ENCODE peak calls at places on chromosome 18, in six cellular contexts. C, D, W, M, R and E are unnamed samples. For H3K9me3, the result is how much of the 10 kb centered on the place peaks cover.

GRCh38 chr18:69956655-69957054 is 9.0 kb upstream of the CD226 start:
- DNase-seq in D (no peak), W (no peak), C (no peak), R (no peak), M (no peak), E (no peak)

GRCh38 chr18:54616220-54616848 is 25.3 kb downstream of the DYNAP start:
- DNase-seq in C (no peak), M (no peak), W (no peak), R (no peak), D (no peak), E (no peak)

GRCh38 chr18:56702946-56703345 is 51.8 kb downstream of the WDR7 start:
- DNase-seq in C (no peak), M (peak), W (no peak), D (no peak), R (peak), E (no peak)

GRCh38 chr18:40962784-40963183 is 992.2 kb upstream of the PIK3C3 start:
- DNase-seq in M (peak), R (peak), C (no peak), W (no peak), D (no peak), E (no peak)

GRCh38 chr18:35481960-35482366 is 15.8 kb downstream of the INO80C start:
- DNase-seq in M (peak), C (no peak), W (no peak), R (no peak), D (no peak), E (no peak)

GRCh38 chr18:30889582-30890301 is 152.8 kb downstream of the DSC3 start:
- DNase-seq in R (peak), D (no peak), M (no peak), W (no peak), C (no peak), E (no peak)

GRCh38 chr18:39184176-39184575 is 1618.6 kb upstream of the CELF4 start:
- DNase-seq in W (no peak), D (no peak), C (no peak), R (no peak), M (no peak), E (no peak)

GRCh38 chr18:56316727-56317126 is 321.7 kb downstream of the TXNL1 start:
- DNase-seq in R (no peak), D (no peak), W (no peak), M (no peak), C (no peak), E (no peak)

GRCh38 chr18:25759111-25759510 is 331.3 kb downstream of the SS18 start:
- DNase-seq in C (no peak), R (peak), M (peak), D (no peak), W (no peak), E (no peak)

GRCh38 chr18:34219651-34220050 is 5.1 kb downstream of the NOL4 start:
- DNase-seq in W (no peak), M (no peak), C (no peak), D (no peak), R (no peak), E (no peak)

GRCh38 chr18:37578886-37579513 is 13.4 kb upstream of the CELF4 start:
- DNase-seq in M (peak), R (peak), D (no peak), W (no peak), C (no peak), E (peak)

GRCh38 chr18:8706545-8706980 is 1.2 kb downstream of the MTCL1 start:
- DNase-seq in R (no peak), C (no peak), M (peak), D (no peak), W (no peak), E (peak)

GRCh38 chr18:56807883-56808282 is 156.7 kb downstream of the WDR7 start:
- DNase-seq in D (no peak), R (no peak), W (no peak), C (no peak), M (no peak), E (no peak)

GRCh38 chr18:23012249-23012648 is 79.1 kb downstream of the RBBP8 start:
- DNase-seq in W (no peak), R (no peak), D (no peak), M (no peak), C (no peak), E (no peak)

GRCh38 chr18:12086249-12086648 is 7.4 kb upstream of the ANKRD62 start:
- DNase-seq in W (no peak), M (no peak), D (no peak), C (peak), R (no peak), E (no peak)

GRCh38 chr18:55753643-55754255 is 165.8 kb upstream of the TCF4 start:
- DNase-seq in M (peak), W (no peak), D (no peak), R (no peak), C (no peak), E (peak)

GRCh38 chr18:28875059-28875458 is 698.1 kb upstream of the CDH2 start:
- DNase-seq in D (no peak), R (no peak), W (no peak), M (no peak), C (no peak), E (no peak)

GRCh38 chr18:26185267-26185666 is 41.0 kb upstream of the TAF4B start:
- DNase-seq in C (no peak), R (no peak), M (no peak), D (no peak), W (no peak), E (no peak)

GRCh38 chr18:76756491-76757288 is 65.7 kb upstream of the ZNF236 start:
- DNase-seq in M (no peak), C (no peak), W (no peak), D (peak), R (no peak), E (no peak)

GRCh38 chr18:34122724-34123334 is 101.9 kb downstream of the NOL4 start:
- DNase-seq in R (peak), D (peak), C (no peak), W (peak), M (peak), E (peak)

DNA sequence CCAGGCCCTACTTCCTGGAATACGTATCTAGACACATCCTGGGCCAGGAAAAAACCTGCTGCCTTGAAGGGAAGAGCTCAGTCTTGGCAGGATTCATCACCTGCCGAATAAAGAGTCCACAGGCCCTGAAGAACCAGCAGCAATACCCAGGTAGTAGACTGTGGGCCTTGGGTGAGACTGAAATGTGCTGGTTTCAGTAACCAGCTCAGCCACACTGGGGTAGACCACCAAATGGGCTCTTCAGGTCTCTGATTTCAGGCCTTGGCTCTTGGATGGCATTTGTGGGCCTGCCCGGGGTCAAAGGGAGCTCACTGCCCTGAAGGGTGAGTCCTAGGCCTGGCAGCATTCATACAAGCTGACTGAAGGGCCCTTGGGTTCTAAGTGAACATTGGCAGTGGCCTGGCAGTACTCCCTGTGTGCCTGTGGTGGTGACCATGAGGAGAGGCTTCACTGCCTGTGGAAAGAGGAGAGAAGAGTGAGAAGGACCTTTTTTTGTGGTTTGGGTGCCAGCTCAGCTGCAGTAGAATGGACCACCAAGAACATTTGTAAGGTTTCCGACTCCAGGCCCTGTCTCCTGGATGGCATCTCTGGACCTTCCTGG is 175.1 kb downstream of the ANKRD30B start:
- DNase-seq in W (no peak), D (no peak), R (no peak), M (no peak), C (no peak), E (no peak)
- H3K9me3 ChIP-seq in W (under half), D (under half), R (under half), M (under half), C (under half), E (under half)

DNA sequence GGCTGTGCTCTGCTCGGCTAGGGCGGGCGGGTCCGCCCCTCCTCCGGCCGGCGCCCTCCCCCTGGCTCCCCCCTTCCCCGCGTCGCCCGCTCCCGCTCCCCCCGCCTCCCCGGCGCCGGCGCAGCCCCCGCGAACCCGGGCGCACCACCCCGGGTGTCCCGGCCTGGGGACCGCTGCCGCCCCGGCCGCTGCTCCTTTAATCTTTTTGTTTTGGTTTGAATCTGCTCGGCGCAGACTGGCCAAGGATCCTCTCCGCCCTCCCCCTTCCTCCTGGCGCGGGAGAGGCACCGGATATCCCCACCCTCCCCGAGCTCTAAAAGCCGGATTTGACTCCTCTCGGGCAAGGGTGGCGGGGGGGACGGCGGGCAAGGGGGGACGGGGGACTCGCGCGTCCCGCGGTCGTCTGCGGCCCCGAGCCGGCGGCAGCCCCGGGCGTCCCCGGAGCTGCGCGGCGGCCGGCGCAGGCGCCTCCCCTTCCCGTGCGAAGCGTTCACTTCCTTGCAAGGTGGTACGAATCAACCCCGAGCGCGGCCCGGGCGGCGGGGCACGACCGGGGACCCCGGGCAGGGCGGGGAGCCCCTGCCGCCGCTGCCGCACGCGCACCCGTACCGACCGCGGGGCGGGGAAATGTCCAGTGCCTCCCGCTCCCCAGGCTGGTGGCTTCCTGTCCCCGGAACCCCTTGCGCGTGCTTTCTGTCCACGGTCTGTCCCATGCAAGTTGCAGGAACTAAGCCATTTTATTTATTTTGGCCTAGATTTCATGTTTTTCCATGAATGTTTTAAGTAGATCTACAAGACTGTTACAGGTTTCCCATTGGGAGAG is at the start of gene PTGR3:
- DNase-seq in M (peak), C (peak), R (peak), W (peak), D (peak), E (peak)
- H3K4me3 ChIP-seq in M (peak), C (peak), R (peak), W (peak), D (peak), E (peak)

GRCh38 chr18:1147616-1148184 is 243.0 kb downstream of the ADCYAP1 start:
- DNase-seq in R (no peak), W (no peak), D (no peak), M (no peak), C (no peak), E (no peak)
- H3K9me3 ChIP-seq in R (under half), W (under half), D (under half), M (under half), C (under half), E (under half)

GRCh38 chr18:3592864-3593263 is 142.9 kb downstream of the TGIF1 start:
- DNase-seq in W (no peak), M (no peak), R (no peak), D (no peak), C (no peak), E (no peak)
- H3K4me3 ChIP-seq in W (no peak), M (no peak), R (no peak), D (no peak), C (no peak), E (no peak)

GRCh38 chr18:13145636-13146190 is 72.8 kb upstream of the LDLRAD4 start:
- DNase-seq in W (no peak), R (no peak), M (no peak), C (no peak), D (no peak), E (no peak)
- H3K9me3 ChIP-seq in W (under half), R (under half), M (under half), C (under half), D (under half), E (under half)

GRCh38 chr18:59695551-59695950 is 1.7 kb downstream of the CCBE1 start:
- DNase-seq in W (no peak), D (no peak), C (no peak), R (no peak), M (no peak), E (no peak)
- H3K4me3 ChIP-seq in W (no peak), D (no peak), C (peak), R (no peak), M (peak), E (peak)

GRCh38 chr18:72376256-72376655 is 167.9 kb downstream of the CBLN2 start:
- DNase-seq in W (no peak), R (no peak), M (no peak), C (no peak), D (no peak), E (no peak)
- H3K9me3 ChIP-seq in W (under half), R (under half), M (under half), C (under half), D (under half), E (under half)

DNA sequence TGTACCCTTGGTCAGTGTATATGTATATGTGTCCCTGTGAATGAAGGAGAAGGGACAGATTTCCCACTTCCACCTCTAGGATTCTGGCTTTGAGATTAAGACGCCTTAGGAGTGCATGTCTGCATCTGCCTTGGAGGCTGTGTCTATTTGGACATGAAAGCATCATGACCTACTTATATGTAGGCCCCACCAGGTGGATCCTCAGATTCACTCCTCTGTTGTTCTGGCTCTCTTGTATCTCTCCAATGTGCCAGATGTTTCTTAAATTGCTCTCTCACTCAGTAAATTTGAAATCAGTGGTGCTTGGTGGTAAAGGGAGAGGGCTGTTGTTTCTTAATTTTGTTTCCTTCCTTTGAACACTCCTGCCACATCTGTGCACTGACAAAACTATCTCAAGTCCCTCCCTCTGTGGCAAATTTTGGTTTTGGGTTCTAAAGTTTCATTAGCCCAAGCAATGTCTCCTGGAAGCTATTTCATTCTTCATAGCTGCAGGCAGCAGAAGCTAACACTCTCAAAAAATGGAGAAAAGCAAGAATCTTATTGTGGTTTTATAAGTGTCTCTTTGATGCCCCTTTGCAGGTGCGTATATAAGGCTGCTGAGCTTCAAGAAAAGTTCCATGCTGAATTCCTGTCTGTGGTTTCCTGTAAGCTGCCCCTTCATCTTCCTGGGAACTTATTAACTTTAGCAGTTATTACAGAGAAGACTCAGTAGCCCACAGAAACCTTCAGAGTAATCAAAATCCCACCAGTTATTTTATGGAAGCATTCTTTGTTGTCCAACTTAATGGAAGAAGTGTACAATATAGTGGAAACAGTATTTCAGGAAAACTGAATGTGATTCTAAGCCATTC is 179.6 kb upstream of the SETBP1 start:
- DNase-seq in W (no peak), R (no peak), C (no peak), D (no peak), M (no peak), E (no peak)
- H3K4me3 ChIP-seq in W (no peak), R (no peak), C (no peak), D (no peak), M (no peak), E (no peak)

GRCh38 chr18:80022613-80023012 is 11.6 kb upstream of the RBFA start:
- DNase-seq in D (no peak), R (peak), C (no peak), M (peak), W (no peak), E (no peak)
- H3K9me3 ChIP-seq in D (under half), R (half or more), C (half or more), M (half or more), W (under half), E (under half)